ENCODE peak calls at places on chromosome 9, in eight cellular contexts. G, I, N, K, S, V, O and L are unnamed samples.

GRCh38 chr9:114656301-114656700 is 1.3 kb downstream of the TEX53 start:
- DNase-seq in G (no peak), I (no peak), N (no peak), K (no peak), S (no peak), V (no peak), O (no peak), L (no peak)

GRCh38 chr9:20552874-20553624 is 69.2 kb downstream of the MLLT3 start:
- DNase-seq in G (peak; percentile 46), I (no peak), N (no peak), K (peak; percentile 53), S (no peak), V (no peak), O (peak; percentile 25), L (no peak)

GRCh38 chr9:111898331-111899096 is 1.9 kb downstream of the UGCG start:
- DNase-seq in G (no peak), I (no peak), N (no peak), K (peak; percentile 48), S (no peak), V (no peak), O (no peak), L (no peak)

GRCh38 chr9:33851301-33851700 is 34.3 kb downstream of the UBE2R2 start:
- DNase-seq in G (no peak), I (no peak), N (no peak), K (peak; percentile 48), S (no peak), V (no peak), O (no peak), L (no peak)

GRCh38 chr9:106947097-106947496 is 84.1 kb downstream of the ZNF462 start:
- DNase-seq in G (no peak), I (no peak), N (no peak), K (peak; percentile 7), S (no peak), V (no peak), O (peak; percentile 25), L (no peak)

GRCh38 chr9:34463098-34463900 is 4.7 kb downstream of the DNAI1 start:
- DNase-seq in G (peak; percentile 9), I (no peak), N (no peak), K (peak; percentile 93), S (no peak), V (no peak), O (peak; percentile 60), L (no peak)

GRCh38 chr9:18568969-18569368 is 95.0 kb downstream of the ADAMTSL1 start:
- DNase-seq in G (peak; percentile 65), I (no peak), N (no peak), K (peak; percentile 34), S (no peak), V (no peak), O (peak; percentile 46), L (no peak)

GRCh38 chr9:16519001-16519400 is 351.5 kb downstream of the BNC2 start:
- DNase-seq in G (no peak), I (no peak), N (no peak), K (no peak), S (peak; percentile 64), V (no peak), O (no peak), L (no peak)

GRCh38 chr9:117763314-117763713 is 59.1 kb downstream of the TLR4 start:
- DNase-seq in G (no peak), I (peak; percentile 70), N (no peak), K (peak; percentile 63), S (peak; percentile 79), V (no peak), O (no peak), L (no peak)

GRCh38 chr9:1768561-1768960 is 246.6 kb upstream of the SMARCA2 start:
- DNase-seq in G (no peak), I (peak; percentile 91), N (no peak), K (no peak), S (peak; percentile 25), V (no peak), O (no peak), L (no peak)

GRCh38 chr9:88746029-88746743 is 211.2 kb downstream of the NXNL2 start:
- DNase-seq in G (peak; percentile 97), I (peak; percentile 83), N (no peak), K (peak; percentile 95), S (no peak), V (no peak), O (peak; percentile 95), L (no peak)

GRCh38 chr9:32015795-32016194 is 368.6 kb upstream of the ACO1 start:
- DNase-seq in G (no peak), I (no peak), N (no peak), K (no peak), S (no peak), V (no peak), O (no peak), L (no peak)

GRCh38 chr9:132556701-132557100 is 25.7 kb upstream of the BARHL1 start:
- DNase-seq in G (no peak), I (no peak), N (no peak), K (no peak), S (no peak), V (no peak), O (no peak), L (no peak)

GRCh38 chr9:36317766-36318165 is 59.5 kb upstream of the GNE start:
- DNase-seq in G (no peak), I (no peak), N (no peak), K (no peak), S (peak; percentile 44), V (no peak), O (no peak), L (no peak)

GRCh38 chr9:85425153-85425611 is 316.6 kb downstream of the AGTPBP1 start:
- DNase-seq in G (peak; percentile 8), I (peak; percentile 79), N (peak; percentile 63), K (peak; percentile 67), S (peak; percentile 93), V (peak; percentile 98), O (no peak), L (peak; percentile 28)

GRCh38 chr9:73183917-73184861 is 32.5 kb downstream of the ANXA1 start:
- DNase-seq in G (peak; percentile 77), I (peak; percentile 74), N (no peak), K (peak; percentile 60), S (peak; percentile 29), V (no peak), O (peak; percentile 65), L (no peak)

GRCh38 chr9:89635816-89636215 is 31.0 kb downstream of the GADD45G start:
- DNase-seq in G (no peak), I (no peak), N (no peak), K (no peak), S (no peak), V (no peak), O (no peak), L (no peak)

GRCh38 chr9:137277329-137278041 is at the start of gene TOR4A:
- DNase-seq in G (peak; percentile 87), I (no peak), N (peak; percentile 54), K (peak; percentile 95), S (peak; percentile 94), V (peak; percentile 86), O (peak; percentile 86), L (no peak)
- H3K4me3 ChIP-seq in G (peak within 1 kb of the TSS; percentile 86), I (no peak within 1 kb of the TSS), N (peak within 1 kb of the TSS; percentile 18), K (peak within 1 kb of the TSS; percentile 78), S (peak within 1 kb of the TSS; percentile 51), V (peak within 1 kb of the TSS; percentile 70), O (peak within 1 kb of the TSS; percentile 80), L (peak within 1 kb of the TSS; percentile 16)

DNA sequence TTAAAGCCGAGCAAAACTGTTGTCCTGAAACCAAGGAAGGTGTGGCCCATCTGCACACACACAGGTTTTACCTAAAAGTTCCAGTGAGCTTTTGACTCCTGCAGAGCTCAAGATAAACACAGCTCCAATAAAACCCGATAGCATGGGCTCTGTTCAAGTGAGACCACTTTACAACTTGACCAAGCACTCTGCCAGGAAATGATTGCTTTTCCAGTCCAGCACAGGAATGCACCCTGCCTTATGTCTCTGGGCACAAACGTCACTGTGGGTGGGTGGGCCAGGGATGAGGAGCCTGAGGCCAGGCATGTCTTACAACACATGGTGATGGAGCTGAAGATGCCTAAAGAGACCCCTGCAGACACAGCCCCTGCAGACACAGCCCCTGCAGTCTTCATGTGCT is 115.3 kb downstream of the ROR2 start:
- DNase-seq in G (no peak), I (no peak), N (no peak), K (no peak), S (no peak), V (no peak), O (no peak), L (no peak)
- H3K4me1 ChIP-seq in G (peaks cover 5% of the 10 kb centered on the region), I (peaks cover 25% of the 10 kb centered on the region), N (no peaks in the 10 kb centered on the region), K (peaks cover 3% of the 10 kb centered on the region), S (no peaks in the 10 kb centered on the region), V (no peaks in the 10 kb centered on the region), O (peaks cover 18% of the 10 kb centered on the region), L (peaks cover 20% of the 10 kb centered on the region)

GRCh38 chr9:759983-760715 is 81.3 kb upstream of the DMRT1 start:
- DNase-seq in G (no peak), I (no peak), N (no peak), K (no peak), S (no peak), V (peak; percentile 28), O (no peak), L (no peak)
- H3K4me3 ChIP-seq in G (no peak overlapping the region), I (no peak overlapping the region), N (no peak overlapping the region), K (no peak overlapping the region), S (no peak overlapping the region), V (no peak overlapping the region), O (no peak overlapping the region), L (no peak overlapping the region)

GRCh38 chr9:126500600-126501382 is 112.9 kb upstream of the LMX1B start:
- DNase-seq in G (peak; percentile 69), I (peak; percentile 82), N (peak; percentile 59), K (peak; percentile 81), S (peak; percentile 93), V (peak; percentile 94), O (peak; percentile 70), L (peak; percentile 62)

GRCh38 chr9:126502417-126503332 is 111.1 kb upstream of the LMX1B start:
- DNase-seq in G (no peak), I (no peak), N (no peak), K (no peak), S (no peak), V (no peak), O (no peak), L (no peak)

GRCh38 chr9:126499911-126500599 is 113.7 kb upstream of the LMX1B start:
- DNase-seq in G (no peak), I (no peak), N (no peak), K (no peak), S (peak; percentile 48), V (peak; percentile 77), O (no peak), L (no peak)

GRCh38 chr9:126503333-126504085 is 110.2 kb upstream of the LMX1B start:
- DNase-seq in G (no peak), I (no peak), N (no peak), K (peak; percentile 91), S (no peak), V (no peak), O (peak; percentile 51), L (no peak)

DNA sequence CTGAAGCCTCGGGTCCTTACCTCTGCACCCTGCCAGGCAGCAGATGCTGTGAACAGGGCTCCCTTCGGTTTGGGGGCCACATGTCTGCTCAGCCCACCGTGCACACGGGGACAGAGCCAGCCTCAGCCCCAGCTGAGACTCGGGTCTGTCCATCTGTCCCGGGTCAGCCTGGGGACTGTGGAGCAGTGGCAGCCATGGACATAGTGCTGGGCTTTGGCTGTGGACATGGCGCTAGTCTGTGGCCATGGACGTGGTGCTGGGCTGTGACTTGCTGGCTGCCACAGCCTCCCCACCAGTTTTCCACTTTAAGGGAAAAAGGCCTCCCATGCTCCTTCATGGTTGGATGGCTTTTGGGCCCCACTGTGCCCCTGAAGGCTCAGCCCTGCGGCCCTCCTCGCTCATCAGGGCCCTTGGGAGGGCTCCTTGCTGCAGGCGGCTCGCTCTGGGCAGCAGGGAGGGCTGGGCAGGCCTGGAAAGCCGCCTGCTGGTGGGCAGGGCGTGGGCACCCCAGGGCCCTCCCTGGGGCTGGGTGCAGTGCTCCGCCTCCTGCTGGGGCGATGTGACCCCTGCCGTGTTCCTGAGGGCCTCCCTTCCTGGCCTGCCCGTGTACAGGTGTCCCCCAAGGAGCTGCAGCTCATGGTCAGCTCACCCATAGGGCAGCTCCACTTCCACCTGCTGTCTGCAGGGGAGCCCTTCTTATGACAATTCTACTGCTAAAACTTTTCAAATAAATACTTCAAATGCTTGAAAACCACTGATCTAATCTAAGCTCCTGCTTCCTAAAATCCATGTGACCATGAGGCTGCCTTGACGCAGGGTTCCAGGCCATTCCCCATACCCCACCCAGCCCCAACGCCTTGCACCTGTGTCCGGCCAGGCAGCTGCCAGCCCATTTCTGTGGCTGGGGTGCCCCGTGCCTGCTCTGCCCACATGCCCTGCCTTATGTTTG is 112.1 kb upstream of the LMX1B start:
- DNase-seq in G (no peak), I (no peak), N (no peak), K (no peak), S (no peak), V (no peak), O (no peak), L (no peak)
- H3K4me1 ChIP-seq in G (no peaks in the 10 kb centered on the region), I (no peaks in the 10 kb centered on the region), N (peaks cover 14% of the 10 kb centered on the region), K (peaks cover 10% of the 10 kb centered on the region), S (no peaks in the 10 kb centered on the region), V (no peaks in the 10 kb centered on the region), O (peaks cover 4% of the 10 kb centered on the region), L (peaks cover 5% of the 10 kb centered on the region)